ENCODE peak calls at places on chromosomes 6 and 20, in four cellular contexts. Z is GM12878, E is HepG2, R is K562. V is an unnamed sample.

GRCh38 chr20:50980071-50980681 is 21.6 kb downstream of the MOCS3 start:
- DNase-seq in Z (no peak), E (peak; percentile 64), R (no peak), V (no peak)

GRCh38 chr20:10573273-10573950 is 100.4 kb downstream of the JAG1 start:
- DNase-seq in E (no peak), R (no peak), Z (no peak), V (no peak)

GRCh38 chr6:18343741-18344140 is 43.4 kb upstream of the RNF144B start:
- DNase-seq in Z (no peak), R (no peak), E (no peak), V (no peak)

GRCh38 chr6:97175806-97176205 is 107.2 kb downstream of the MMS22L start:
- DNase-seq in Z (no peak), R (no peak), E (no peak), V (no peak)

GRCh38 chr6:78781001-78781400 is 86.3 kb upstream of the IRAK1BP1 start:
- DNase-seq in R (no peak), Z (no peak), E (no peak), V (no peak)

GRCh38 chr6:110528051-110528929 is 51.9 kb upstream of the SLC22A16 start:
- DNase-seq in R (peak; percentile 60), E (peak; percentile 62), Z (peak; percentile 28), V (peak; percentile 60)

GRCh38 chr6:145963216-145964068 is 716 bp downstream of the SHPRH start:
- DNase-seq in Z (peak; percentile 8), E (no peak), R (peak; percentile 55), V (peak; percentile 66)

GRCh38 chr6:20947977-20948376 is 413.7 kb downstream of the CDKAL1 start:
- DNase-seq in R (no peak), E (no peak), Z (no peak), V (no peak)

GRCh38 chr6:90362273-90362672 is 65.6 kb upstream of the BACH2 start:
- DNase-seq in R (no peak), E (no peak), Z (no peak), V (no peak)

GRCh38 chr20:59182401-59183044 is 18.9 kb downstream of the ZNF831 start:
- DNase-seq in R (no peak), E (no peak), Z (no peak), V (no peak)

GRCh38 chr20:11159728-11160127 is 485.9 kb upstream of the JAG1 start:
- DNase-seq in E (no peak), R (no peak), Z (peak; percentile 23), V (no peak)

GRCh38 chr20:2544211-2544610 is 7.8 kb downstream of the TMC2 start:
- DNase-seq in R (no peak), Z (no peak), E (no peak), V (no peak)

GRCh38 chr6:160041608-160042007 is 72.7 kb downstream of the IGF2R start:
- DNase-seq in Z (no peak), E (peak; percentile 22), R (no peak), V (no peak)

GRCh38 chr6:152642578-152643375 is 5.6 kb upstream of the SYNE1 start:
- DNase-seq in R (no peak), Z (no peak), E (peak; percentile 53), V (peak; percentile 72)

GRCh38 chr6:25154034-25154596 is 125.1 kb upstream of the CARMIL1 start:
- DNase-seq in E (no peak), Z (no peak), R (no peak), V (no peak)

GRCh38 chr20:37309290-37309689 is 19.8 kb downstream of the MANBAL start:
- DNase-seq in Z (no peak), E (no peak), R (no peak), V (no peak)

GRCh38 chr6:152170702-152171667 is 363.5 kb downstream of the ESR1 start:
- DNase-seq in Z (peak; percentile 89), R (no peak), E (peak; percentile 94), V (no peak)

GRCh38 chr6:149285626-149286025 is 31.9 kb upstream of the TAB2 start:
- DNase-seq in Z (no peak), E (no peak), R (no peak), V (no peak)

GRCh38 chr20:54208492-54209044 is 681 bp downstream of the PFDN4 start:
- DNase-seq in E (peak; percentile 35), R (peak; percentile 31), Z (no peak), V (peak; percentile 14)

GRCh38 chr6:148945311-148946021 is 198.6 kb downstream of the UST start:
- DNase-seq in Z (no peak), R (no peak), E (no peak), V (no peak)

GRCh38 chr6:107185570-107185969 is 70.3 kb upstream of the BEND3 start:
- DNase-seq in Z (no peak), R (no peak), E (peak; percentile 29), V (peak; percentile 46)

GRCh38 chr6:15312500-15312899 is 66.6 kb downstream of the JARID2 start:
- DNase-seq in E (no peak), Z (no peak), R (no peak), V (no peak)

GRCh38 chr6:75609639-75610590 is 8.2 kb downstream of the SENP6 start:
- DNase-seq in E (no peak), R (no peak), Z (no peak), V (no peak)

GRCh38 chr6:88238065-88238464 is 71.9 kb upstream of the CNR1 start:
- DNase-seq in E (peak; percentile 33), Z (peak; percentile 33), R (no peak), V (peak; percentile 40)

GRCh38 chr6:153104220-153104619 is 26.9 kb downstream of the RGS17 start:
- DNase-seq in R (no peak), Z (no peak), E (no peak), V (no peak)

GRCh38 chr6:32627831-32628230 is 9.4 kb upstream of the HLA-DQA1 start:
- DNase-seq in Z (peak; percentile 55), R (no peak), E (no peak), V (peak; percentile 47)

GRCh38 chr20:1298888-1299511 is 29.9 kb downstream of the SDCBP2 start:
- DNase-seq in Z (no peak), R (no peak), E (no peak), V (no peak)

GRCh38 chr6:128899651-128900050 is 16.7 kb downstream of the LAMA2 start:
- DNase-seq in Z (no peak), R (no peak), E (no peak), V (no peak)

GRCh38 chr20:37358366-37359150 is 12.6 kb downstream of the SRC start:
- DNase-seq in R (no peak), E (no peak), Z (no peak), V (no peak)

GRCh38 chr6:73585566-73586415 is 65.0 kb upstream of the EEF1A1 start:
- DNase-seq in Z (peak; percentile 66), R (peak; percentile 44), E (peak; percentile 88), V (peak; percentile 38)

GRCh38 chr6:154766288-154766687 is 33.1 kb downstream of the SCAF8 start:
- DNase-seq in E (no peak), Z (no peak), R (no peak), V (no peak)

GRCh38 chr6:16676376-16676775 is 84.9 kb downstream of the ATXN1 start:
- DNase-seq in E (peak; percentile 30), R (no peak), Z (no peak), V (no peak)

DNA sequence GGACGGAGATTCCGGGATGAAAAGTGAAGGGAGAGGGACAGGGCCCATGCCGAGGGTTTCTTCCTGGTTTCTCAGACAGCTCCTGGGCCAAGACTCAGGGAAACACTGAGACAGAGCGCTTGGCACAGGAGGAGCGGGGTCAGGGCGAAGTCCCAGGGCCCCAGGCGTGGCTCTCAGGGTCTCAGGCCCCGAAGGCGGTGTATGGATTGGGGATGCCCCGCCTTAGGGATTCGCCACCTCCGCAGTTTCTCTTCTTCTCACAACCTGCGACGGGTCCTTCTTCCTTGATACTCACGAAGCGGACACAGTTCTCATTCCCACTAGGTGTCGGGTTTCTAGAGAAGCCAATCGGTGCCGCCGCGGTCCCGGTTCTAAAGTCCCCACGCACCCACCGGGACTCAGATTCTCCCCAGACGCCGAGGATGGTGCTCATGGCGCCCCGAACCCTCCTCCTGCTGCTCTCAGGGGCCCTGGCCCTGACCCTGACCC is 55.0 kb upstream of the HLA-A start:
- DNase-seq in E (no peak), Z (no peak), R (no peak), V (no peak)
- TF ChIP-seq BHLHE40 in E (no peak), Z (no peak), R (no peak), V (no peak)

GRCh38 chr6:43727634-43728033 is 40.0 kb upstream of the MRPS18A start:
- DNase-seq in Z (no peak), R (no peak), E (no peak), V (no peak)
- TF ChIP-seq SP1 in Z (no peak), R (no peak), E (no peak), V (no peak)

GRCh38 chr6:6700421-6700820 is 111.9 kb downstream of the LY86 start:
- DNase-seq in E (no peak), R (no peak), Z (no peak), V (no peak)

GRCh38 chr6:6701864-6702263 is 113.3 kb downstream of the LY86 start:
- DNase-seq in Z (no peak), E (no peak), R (peak; percentile 73), V (no peak)

GRCh38 chr6:6697620-6698019 is 109.1 kb downstream of the LY86 start:
- DNase-seq in Z (no peak), R (no peak), E (no peak), V (no peak)

GRCh38 chr6:6700871-6701270 is 112.4 kb downstream of the LY86 start:
- DNase-seq in R (no peak), E (no peak), Z (no peak), V (no peak)

DNA sequence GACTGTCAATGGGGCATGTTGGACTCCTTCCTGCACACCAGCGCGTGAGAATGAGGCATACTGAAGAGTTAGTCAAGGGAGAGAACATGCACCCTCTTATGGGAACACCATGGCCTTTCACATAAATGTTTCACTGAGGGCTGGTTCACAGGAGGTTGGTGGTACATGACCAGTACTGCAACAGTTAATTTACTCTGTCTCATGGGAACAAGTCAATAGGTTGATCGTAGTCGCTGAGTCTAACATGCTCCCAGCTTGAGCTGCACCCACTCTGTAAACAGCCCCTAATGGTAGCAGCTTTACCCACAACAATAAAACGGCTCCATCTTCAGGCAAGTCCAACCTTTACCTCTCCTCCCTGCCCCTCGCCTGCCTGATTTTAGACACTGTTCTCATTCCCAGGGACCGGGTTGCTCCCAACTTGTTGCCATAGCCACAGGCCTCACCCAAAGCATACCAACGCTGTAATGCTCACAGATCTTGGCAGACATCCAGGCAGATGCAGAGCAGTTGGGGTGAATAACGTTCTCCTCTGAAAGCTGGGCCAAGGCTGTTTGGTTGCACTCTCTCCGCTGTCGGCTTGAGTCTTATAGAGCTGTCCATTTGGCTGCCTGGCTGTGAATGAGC is 111.3 kb downstream of the LY86 start:
- DNase-seq in R (peak; percentile 30), Z (no peak), E (no peak), V (no peak)
- TF ChIP-seq BHLHE40 in R (no peak), Z (no peak), E (no peak), V (no peak)

DNA sequence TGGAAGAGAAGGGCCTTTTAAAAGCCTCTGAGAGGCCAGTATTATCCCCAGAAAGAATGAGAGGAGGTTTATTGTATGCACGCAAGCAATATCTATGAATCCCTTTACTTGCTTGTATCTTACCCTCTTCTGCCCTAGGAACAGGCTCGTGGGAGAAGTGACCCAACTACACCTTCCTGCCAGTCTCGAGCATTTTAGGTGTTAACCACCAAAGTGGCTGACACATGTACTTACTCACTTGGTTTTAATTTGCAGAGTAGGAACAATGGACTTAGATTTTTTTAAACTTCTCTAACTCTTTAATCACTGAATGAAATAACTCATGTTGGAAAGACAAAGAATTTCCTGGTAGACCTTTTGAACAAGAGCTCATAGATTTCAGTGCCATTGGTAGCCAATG is 296.9 kb downstream of the PLCB1 start:
- DNase-seq in R (no peak), E (no peak), Z (no peak), V (no peak)
- TF ChIP-seq SP1 in R (no peak), E (no peak), Z (no peak), V (no peak)